ENCODE peak calls at places on chromosomes 13 and 19, in ten cellular contexts. One of them, this sample, is unnamed.
A peak's percentile ranks its signal among the peaks of the same experiment; 100 is the strongest.

GRCh38 chr13:34748078-34748477 is 194.0 kb upstream of the NBEA start:
- DNase-seq in Peyer's patch: no peak
- DNase-seq in heart left ventricle: peak; percentile 75
- DNase-seq in cardiac muscle cell: no peak
- DNase-seq in uterus: peak; percentile 64
- DNase-seq in ascending aorta: no peak
- DNase-seq in CD4-positive, alpha-beta memory T cell: no peak
- DNase-seq in left ventricle myocardium inferior: peak; percentile 21
- DNase-seq in CD8-positive, alpha-beta T cell: no peak
- DNase-seq in MM.1S: no peak
- DNase-seq in this sample: no peak

GRCh38 chr19:29482855-29483640 is 42.7 kb upstream of the VSTM2B start:
- DNase-seq in Peyer's patch: no peak
- DNase-seq in MM.1S: no peak
- DNase-seq in uterus: no peak
- DNase-seq in heart left ventricle: no peak
- DNase-seq in left ventricle myocardium inferior: no peak
- DNase-seq in CD4-positive, alpha-beta memory T cell: no peak
- DNase-seq in cardiac muscle cell: no peak
- DNase-seq in ascending aorta: no peak
- DNase-seq in CD8-positive, alpha-beta T cell: no peak
- DNase-seq in this sample: no peak

GRCh38 chr13:73879346-73880020 is 254.7 kb downstream of the KLF12 start:
- DNase-seq in ascending aorta: no peak
- DNase-seq in heart left ventricle: no peak
- DNase-seq in left ventricle myocardium inferior: no peak
- DNase-seq in CD4-positive, alpha-beta memory T cell: no peak
- DNase-seq in uterus: no peak
- DNase-seq in cardiac muscle cell: no peak
- DNase-seq in MM.1S: no peak
- DNase-seq in Peyer's patch: no peak
- DNase-seq in CD8-positive, alpha-beta T cell: no peak
- DNase-seq in this sample: peak; percentile 14

GRCh38 chr13:37869756-37870488 is at the start of gene TRPC4:
- DNase-seq in uterus: peak; percentile 79
- DNase-seq in CD4-positive, alpha-beta memory T cell: peak; percentile 18
- DNase-seq in MM.1S: no peak
- DNase-seq in Peyer's patch: peak; percentile 47
- DNase-seq in cardiac muscle cell: peak; percentile 59
- DNase-seq in ascending aorta: no peak
- DNase-seq in heart left ventricle: peak; percentile 26
- DNase-seq in CD8-positive, alpha-beta T cell: no peak
- DNase-seq in left ventricle myocardium inferior: peak; percentile 40
- DNase-seq in this sample: peak; percentile 30

GRCh38 chr13:108632649-108633167 is 3.3 kb downstream of the MYO16 start:
- DNase-seq in ascending aorta: no peak
- DNase-seq in CD8-positive, alpha-beta T cell: no peak
- DNase-seq in MM.1S: no peak
- DNase-seq in left ventricle myocardium inferior: no peak
- DNase-seq in CD4-positive, alpha-beta memory T cell: no peak
- DNase-seq in heart left ventricle: no peak
- DNase-seq in cardiac muscle cell: no peak
- DNase-seq in Peyer's patch: no peak
- DNase-seq in uterus: no peak
- DNase-seq in this sample: no peak

GRCh38 chr13:37306778-37307544 is 201.5 kb upstream of the CSNK1A1L start:
- DNase-seq in CD4-positive, alpha-beta memory T cell: no peak
- DNase-seq in ascending aorta: no peak
- DNase-seq in uterus: no peak
- DNase-seq in Peyer's patch: no peak
- DNase-seq in CD8-positive, alpha-beta T cell: no peak
- DNase-seq in left ventricle myocardium inferior: no peak
- DNase-seq in cardiac muscle cell: no peak
- DNase-seq in MM.1S: no peak
- DNase-seq in heart left ventricle: no peak
- DNase-seq in this sample: no peak

GRCh38 chr13:21676611-21677021 is 5.7 kb downstream of the FGF9 start:
- DNase-seq in Peyer's patch: peak; percentile 63
- DNase-seq in uterus: no peak
- DNase-seq in MM.1S: no peak
- DNase-seq in CD8-positive, alpha-beta T cell: no peak
- DNase-seq in heart left ventricle: peak; percentile 43
- DNase-seq in cardiac muscle cell: peak; percentile 62
- DNase-seq in ascending aorta: no peak
- DNase-seq in left ventricle myocardium inferior: no peak
- DNase-seq in CD4-positive, alpha-beta memory T cell: no peak
- DNase-seq in this sample: no peak

GRCh38 chr19:33473644-33474305 is 47.8 kb downstream of the PEPD start:
- DNase-seq in uterus: no peak
- DNase-seq in cardiac muscle cell: no peak
- DNase-seq in Peyer's patch: peak; percentile 27
- DNase-seq in CD4-positive, alpha-beta memory T cell: no peak
- DNase-seq in heart left ventricle: peak; percentile 6
- DNase-seq in left ventricle myocardium inferior: no peak
- DNase-seq in CD8-positive, alpha-beta T cell: no peak
- DNase-seq in MM.1S: no peak
- DNase-seq in ascending aorta: no peak
- DNase-seq in this sample: no peak

GRCh38 chr13:75372517-75372916 is 109.5 kb downstream of the TBC1D4 start:
- DNase-seq in heart left ventricle: no peak
- DNase-seq in MM.1S: peak; percentile 69
- DNase-seq in Peyer's patch: no peak
- DNase-seq in ascending aorta: no peak
- DNase-seq in CD8-positive, alpha-beta T cell: no peak
- DNase-seq in CD4-positive, alpha-beta memory T cell: no peak
- DNase-seq in left ventricle myocardium inferior: no peak
- DNase-seq in cardiac muscle cell: peak; percentile 54
- DNase-seq in uterus: no peak
- DNase-seq in this sample: peak; percentile 32

GRCh38 chr19:48815870-48816501 is 5.2 kb upstream of the BCAT2 start:
- DNase-seq in cardiac muscle cell: peak; percentile 58
- DNase-seq in CD8-positive, alpha-beta T cell: no peak
- DNase-seq in CD4-positive, alpha-beta memory T cell: peak; percentile 70
- DNase-seq in heart left ventricle: no peak
- DNase-seq in Peyer's patch: no peak
- DNase-seq in MM.1S: peak; percentile 83
- DNase-seq in uterus: no peak
- DNase-seq in left ventricle myocardium inferior: no peak
- DNase-seq in ascending aorta: no peak
- DNase-seq in this sample: peak; percentile 66

GRCh38 chr19:3185482-3186376 is at the start of gene NCLN:
- DNase-seq in MM.1S: peak; percentile 96
- DNase-seq in Peyer's patch: peak; percentile 97
- DNase-seq in ascending aorta: peak; percentile 78
- DNase-seq in uterus: peak; percentile 95
- DNase-seq in CD4-positive, alpha-beta memory T cell: peak; percentile 96
- DNase-seq in cardiac muscle cell: peak; percentile 96
- DNase-seq in left ventricle myocardium inferior: peak; percentile 95
- DNase-seq in CD8-positive, alpha-beta T cell: peak; percentile 92
- DNase-seq in heart left ventricle: peak; percentile 95
- DNase-seq in this sample: peak; percentile 97
- H3K4me1 ChIP-seq in MM.1S: peaks cover 9% of the 10 kb centered on the region
- H3K4me1 ChIP-seq in Peyer's patch: peaks cover 25% of the 10 kb centered on the region
- H3K4me1 ChIP-seq in ascending aorta: peaks cover 13% of the 10 kb centered on the region
- H3K4me1 ChIP-seq in uterus: no peaks in the 10 kb centered on the region
- H3K4me1 ChIP-seq in CD4-positive, alpha-beta memory T cell: peaks cover 70% of the 10 kb centered on the region
- H3K4me1 ChIP-seq in cardiac muscle cell: peaks cover 9% of the 10 kb centered on the region
- H3K4me1 ChIP-seq in left ventricle myocardium inferior: peaks cover 44% of the 10 kb centered on the region
- H3K4me1 ChIP-seq in CD8-positive, alpha-beta T cell: peaks cover 67% of the 10 kb centered on the region
- H3K4me1 ChIP-seq in heart left ventricle: peaks cover 15% of the 10 kb centered on the region
- H3K4me1 ChIP-seq in this sample: peaks cover 3% of the 10 kb centered on the region

DNA sequence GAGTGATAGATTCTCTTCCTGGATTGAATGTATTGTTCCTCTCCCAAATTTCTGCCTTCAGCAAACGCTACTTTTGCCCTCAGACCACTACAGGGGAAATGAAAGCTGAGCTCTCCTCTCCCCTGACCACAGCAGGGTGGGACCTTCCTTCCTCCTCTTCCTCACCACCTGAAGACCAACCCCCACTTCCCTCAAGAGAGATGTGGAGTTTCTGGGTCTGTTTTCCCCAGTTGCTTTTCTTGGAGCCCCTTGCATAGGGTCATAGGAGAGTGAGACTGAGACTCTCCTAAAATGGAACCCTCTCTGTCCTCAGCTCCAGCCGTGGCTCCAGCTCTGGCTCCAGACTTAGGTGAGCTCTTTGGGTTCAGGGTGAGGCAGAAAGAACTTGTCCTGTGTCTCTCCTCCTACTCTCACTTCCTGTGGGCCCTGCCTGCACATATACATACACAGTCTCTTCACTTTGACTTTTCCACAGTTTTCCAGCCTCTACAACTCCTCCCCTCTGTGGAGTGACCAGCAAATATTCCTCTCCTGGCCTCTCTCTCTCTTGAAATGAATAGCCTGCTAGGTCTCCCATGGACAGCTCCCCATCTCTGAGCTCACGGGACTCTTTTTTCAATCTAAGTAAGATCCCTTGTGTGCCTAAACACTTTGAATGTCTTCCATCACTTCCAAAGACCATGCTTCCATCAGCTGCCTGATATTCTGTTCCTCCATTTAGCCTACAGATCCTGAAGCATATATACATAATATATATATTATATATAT is 19.2 kb upstream of the ZNF175 start:
- DNase-seq in MM.1S: no peak
- DNase-seq in ascending aorta: no peak
- DNase-seq in CD4-positive, alpha-beta memory T cell: no peak
- DNase-seq in CD8-positive, alpha-beta T cell: no peak
- DNase-seq in heart left ventricle: no peak
- DNase-seq in uterus: no peak
- DNase-seq in left ventricle myocardium inferior: no peak
- DNase-seq in cardiac muscle cell: no peak
- DNase-seq in Peyer's patch: no peak
- DNase-seq in this sample: no peak
- H3K4me1 ChIP-seq in MM.1S: no peaks in the 10 kb centered on the region
- H3K4me1 ChIP-seq in ascending aorta: no peaks in the 10 kb centered on the region
- H3K4me1 ChIP-seq in CD4-positive, alpha-beta memory T cell: no peaks in the 10 kb centered on the region
- H3K4me1 ChIP-seq in CD8-positive, alpha-beta T cell: peaks cover 9% of the 10 kb centered on the region
- H3K4me1 ChIP-seq in heart left ventricle: no peaks in the 10 kb centered on the region
- H3K4me1 ChIP-seq in uterus: no peaks in the 10 kb centered on the region
- H3K4me1 ChIP-seq in left ventricle myocardium inferior: no peaks in the 10 kb centered on the region
- H3K4me1 ChIP-seq in cardiac muscle cell: no peaks in the 10 kb centered on the region
- H3K4me1 ChIP-seq in Peyer's patch: no peaks in the 10 kb centered on the region
- H3K4me1 ChIP-seq in this sample: no peaks in the 10 kb centered on the region

GRCh38 chr19:2145831-2146241 is 5.5 kb downstream of the AP3D1 start:
- DNase-seq in left ventricle myocardium inferior: no peak
- DNase-seq in ascending aorta: no peak
- DNase-seq in heart left ventricle: no peak
- DNase-seq in cardiac muscle cell: peak; percentile 29
- DNase-seq in CD4-positive, alpha-beta memory T cell: no peak
- DNase-seq in CD8-positive, alpha-beta T cell: no peak
- DNase-seq in MM.1S: no peak
- DNase-seq in uterus: no peak
- DNase-seq in Peyer's patch: no peak
- DNase-seq in this sample: no peak

GRCh38 chr19:2151339-2152229 is at the start of gene AP3D1:
- DNase-seq in uterus: peak; percentile 100
- DNase-seq in ascending aorta: peak; percentile 99
- DNase-seq in cardiac muscle cell: peak; percentile 100
- DNase-seq in MM.1S: peak; percentile 100
- DNase-seq in Peyer's patch: peak; percentile 100
- DNase-seq in CD8-positive, alpha-beta T cell: peak; percentile 100
- DNase-seq in left ventricle myocardium inferior: peak; percentile 100
- DNase-seq in CD4-positive, alpha-beta memory T cell: peak; percentile 100
- DNase-seq in heart left ventricle: peak; percentile 100
- DNase-seq in this sample: peak; percentile 100

GRCh38 chr19:2150794-2151338 is 500 bp downstream of the AP3D1 start:
- DNase-seq in MM.1S: peak; percentile 24
- DNase-seq in cardiac muscle cell: no peak
- DNase-seq in uterus: no peak
- DNase-seq in CD4-positive, alpha-beta memory T cell: no peak
- DNase-seq in left ventricle myocardium inferior: no peak
- DNase-seq in heart left ventricle: no peak
- DNase-seq in ascending aorta: no peak
- DNase-seq in Peyer's patch: peak; percentile 52
- DNase-seq in CD8-positive, alpha-beta T cell: no peak
- DNase-seq in this sample: no peak

GRCh38 chr19:2149980-2150793 is 1.2 kb downstream of the AP3D1 start:
- DNase-seq in ascending aorta: no peak
- DNase-seq in uterus: no peak
- DNase-seq in heart left ventricle: no peak
- DNase-seq in Peyer's patch: no peak
- DNase-seq in CD8-positive, alpha-beta T cell: no peak
- DNase-seq in CD4-positive, alpha-beta memory T cell: no peak
- DNase-seq in left ventricle myocardium inferior: no peak
- DNase-seq in cardiac muscle cell: no peak
- DNase-seq in MM.1S: no peak
- DNase-seq in this sample: no peak

DNA sequence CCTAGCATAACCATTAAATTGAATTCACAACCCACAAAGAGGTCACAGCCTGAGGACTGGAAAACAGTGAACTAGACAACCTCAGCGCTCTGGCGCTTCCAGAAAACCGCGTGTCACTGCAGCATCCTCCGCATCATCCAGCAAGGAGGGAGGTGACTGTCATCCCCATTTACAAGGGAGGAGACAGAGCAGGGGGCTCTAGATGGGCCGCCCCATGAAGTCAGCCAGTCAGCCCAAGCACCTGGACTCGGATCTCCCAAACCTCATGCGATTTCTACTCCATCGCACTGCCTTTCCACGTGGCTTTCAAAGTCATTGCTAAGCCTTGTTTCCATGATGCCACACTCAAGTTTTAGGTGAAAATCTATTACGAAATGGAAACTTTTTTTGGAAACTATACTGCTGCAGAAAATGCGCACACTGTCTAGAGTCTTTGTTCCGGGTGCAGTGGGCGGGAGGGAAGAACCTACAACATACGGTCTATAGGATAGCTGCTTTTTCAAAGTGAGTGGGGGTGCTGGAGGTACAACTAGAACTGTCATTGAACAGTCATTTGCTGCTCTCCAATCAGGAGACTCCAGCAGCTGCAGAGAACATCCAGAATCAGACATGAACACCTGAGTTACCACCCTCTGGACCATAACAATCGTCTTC is 2.8 kb downstream of the AP3D1 start:
- DNase-seq in cardiac muscle cell: no peak
- DNase-seq in MM.1S: no peak
- DNase-seq in CD4-positive, alpha-beta memory T cell: peak; percentile 71
- DNase-seq in CD8-positive, alpha-beta T cell: no peak
- DNase-seq in Peyer's patch: no peak
- DNase-seq in heart left ventricle: no peak
- DNase-seq in uterus: no peak
- DNase-seq in left ventricle myocardium inferior: no peak
- DNase-seq in ascending aorta: no peak
- DNase-seq in this sample: no peak
- H3K4me1 ChIP-seq in cardiac muscle cell: peaks cover 10% of the 10 kb centered on the region
- H3K4me1 ChIP-seq in MM.1S: peaks cover 16% of the 10 kb centered on the region
- H3K4me1 ChIP-seq in CD4-positive, alpha-beta memory T cell: peaks cover 64% of the 10 kb centered on the region
- H3K4me1 ChIP-seq in CD8-positive, alpha-beta T cell: peaks cover 47% of the 10 kb centered on the region
- H3K4me1 ChIP-seq in Peyer's patch: peaks cover 32% of the 10 kb centered on the region
- H3K4me1 ChIP-seq in heart left ventricle: no peaks in the 10 kb centered on the region
- H3K4me1 ChIP-seq in uterus: no peaks in the 10 kb centered on the region
- H3K4me1 ChIP-seq in left ventricle myocardium inferior: peaks cover 69% of the 10 kb centered on the region
- H3K4me1 ChIP-seq in ascending aorta: peaks cover 14% of the 10 kb centered on the region
- H3K4me1 ChIP-seq in this sample: peaks cover 9% of the 10 kb centered on the region

DNA sequence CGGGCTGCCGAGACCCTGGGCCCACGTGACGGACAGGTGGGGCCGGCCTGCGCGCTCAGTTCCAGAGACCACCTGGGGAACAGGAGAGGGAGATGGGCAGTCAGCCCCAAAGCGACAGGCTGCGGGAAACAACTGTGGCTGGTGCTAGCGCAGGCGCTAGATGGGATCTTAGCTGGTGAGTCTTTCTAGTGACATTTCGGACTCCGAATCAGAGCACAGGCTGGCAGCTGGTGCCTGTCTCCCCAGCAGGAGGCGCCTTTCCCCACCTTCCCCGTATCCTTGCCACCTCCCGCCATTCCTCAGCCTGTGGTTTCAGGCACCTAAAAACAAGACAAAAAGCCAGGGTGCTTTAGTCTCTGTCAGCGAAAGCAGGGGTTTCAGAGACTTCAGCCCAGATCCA is 19.4 kb upstream of the RANBP3 start:
- DNase-seq in uterus: no peak
- DNase-seq in heart left ventricle: no peak
- DNase-seq in MM.1S: no peak
- DNase-seq in CD4-positive, alpha-beta memory T cell: no peak
- DNase-seq in cardiac muscle cell: no peak
- DNase-seq in Peyer's patch: no peak
- DNase-seq in ascending aorta: no peak
- DNase-seq in CD8-positive, alpha-beta T cell: no peak
- DNase-seq in left ventricle myocardium inferior: no peak
- DNase-seq in this sample: no peak
- H3K4me1 ChIP-seq in uterus: no peaks in the 10 kb centered on the region
- H3K4me1 ChIP-seq in heart left ventricle: no peaks in the 10 kb centered on the region
- H3K4me1 ChIP-seq in MM.1S: no peaks in the 10 kb centered on the region
- H3K4me1 ChIP-seq in CD4-positive, alpha-beta memory T cell: no peaks in the 10 kb centered on the region
- H3K4me1 ChIP-seq in cardiac muscle cell: no peaks in the 10 kb centered on the region
- H3K4me1 ChIP-seq in Peyer's patch: peaks cover 9% of the 10 kb centered on the region
- H3K4me1 ChIP-seq in ascending aorta: no peaks in the 10 kb centered on the region
- H3K4me1 ChIP-seq in CD8-positive, alpha-beta T cell: no peaks in the 10 kb centered on the region
- H3K4me1 ChIP-seq in left ventricle myocardium inferior: peaks cover 21% of the 10 kb centered on the region
- H3K4me1 ChIP-seq in this sample: peaks cover 17% of the 10 kb centered on the region